ENCODE peak calls at places on chromosomes 13 and 19, in six cellular contexts. One of them, this sample, is unnamed.

GRCh38 chr13:30743319-30744055 is 8.1 kb downstream of the ALOX5AP start:
- DNase-seq in hepatocyte: peak
- DNase-seq in K562: no peak
- DNase-seq in fibroblast of lung: peak
- DNase-seq in aorta: peak
- DNase-seq in cardiac muscle cell: peak
- DNase-seq in this sample: no peak

GRCh38 chr19:28608292-28608691 is 604.7 kb downstream of the UQCRFS1 start:
- DNase-seq in hepatocyte: no peak
- DNase-seq in K562: no peak
- DNase-seq in fibroblast of lung: no peak
- DNase-seq in aorta: no peak
- DNase-seq in cardiac muscle cell: no peak
- DNase-seq in this sample: no peak

GRCh38 chr19:39428309-39429112 is 7.2 kb downstream of the RPS16 start:
- DNase-seq in hepatocyte: peak
- DNase-seq in K562: no peak
- DNase-seq in fibroblast of lung: peak
- DNase-seq in aorta: peak
- DNase-seq in cardiac muscle cell: peak
- DNase-seq in this sample: no peak

GRCh38 chr19:6494438-6495036 is 7.6 kb downstream of the TUBB4A start:
- DNase-seq in hepatocyte: no peak
- DNase-seq in K562: no peak
- DNase-seq in fibroblast of lung: no peak
- DNase-seq in aorta: no peak
- DNase-seq in cardiac muscle cell: no peak
- DNase-seq in this sample: no peak

GRCh38 chr13:36752673-36753072 is 66.3 kb upstream of the RFXAP start:
- DNase-seq in hepatocyte: no peak
- DNase-seq in K562: no peak
- DNase-seq in fibroblast of lung: peak
- DNase-seq in aorta: no peak
- DNase-seq in cardiac muscle cell: peak
- DNase-seq in this sample: no peak

GRCh38 chr13:110266983-110267382 is 40.0 kb downstream of the COL4A1 start:
- DNase-seq in hepatocyte: no peak
- DNase-seq in K562: no peak
- DNase-seq in fibroblast of lung: no peak
- DNase-seq in aorta: no peak
- DNase-seq in cardiac muscle cell: peak
- DNase-seq in this sample: no peak

GRCh38 chr13:23868521-23868920 is 20.7 kb downstream of the MIPEP start:
- DNase-seq in hepatocyte: no peak
- DNase-seq in K562: no peak
- DNase-seq in fibroblast of lung: peak
- DNase-seq in aorta: no peak
- DNase-seq in cardiac muscle cell: peak
- DNase-seq in this sample: no peak

GRCh38 chr13:36076211-36076610 is 55.0 kb downstream of the DCLK1 start:
- DNase-seq in hepatocyte: no peak
- DNase-seq in K562: no peak
- DNase-seq in fibroblast of lung: no peak
- DNase-seq in aorta: no peak
- DNase-seq in cardiac muscle cell: no peak
- DNase-seq in this sample: no peak

GRCh38 chr13:49435992-49436391 is 7.9 kb downstream of the CAB39L start:
- DNase-seq in hepatocyte: no peak
- DNase-seq in K562: no peak
- DNase-seq in fibroblast of lung: peak
- DNase-seq in aorta: no peak
- DNase-seq in cardiac muscle cell: peak
- DNase-seq in this sample: no peak

GRCh38 chr13:48294670-48295069 is 8.9 kb upstream of the RB1 start:
- DNase-seq in hepatocyte: no peak
- DNase-seq in K562: no peak
- DNase-seq in fibroblast of lung: no peak
- DNase-seq in aorta: no peak
- DNase-seq in cardiac muscle cell: no peak
- DNase-seq in this sample: no peak

GRCh38 chr19:47421844-47422395 is 2.6 kb upstream of the MEIS3 start:
- DNase-seq in hepatocyte: peak
- DNase-seq in K562: peak
- DNase-seq in fibroblast of lung: no peak
- DNase-seq in aorta: no peak
- DNase-seq in cardiac muscle cell: no peak
- DNase-seq in this sample: peak

GRCh38 chr13:28568286-28568685 is 73.4 kb upstream of the FLT1 start:
- DNase-seq in hepatocyte: peak
- DNase-seq in K562: peak
- DNase-seq in fibroblast of lung: peak
- DNase-seq in aorta: no peak
- DNase-seq in cardiac muscle cell: peak
- DNase-seq in this sample: peak

GRCh38 chr19:44050740-44051653 is 839 bp upstream of the ZNF223 start:
- DNase-seq in hepatocyte: no peak
- DNase-seq in K562: no peak
- DNase-seq in fibroblast of lung: no peak
- DNase-seq in aorta: no peak
- DNase-seq in cardiac muscle cell: peak
- DNase-seq in this sample: no peak

GRCh38 chr13:33490461-33491327 is 205.1 kb upstream of the STARD13 start:
- DNase-seq in hepatocyte: no peak
- DNase-seq in K562: peak
- DNase-seq in fibroblast of lung: no peak
- DNase-seq in aorta: peak
- DNase-seq in cardiac muscle cell: peak
- DNase-seq in this sample: no peak

GRCh38 chr19:40279761-40280607 is 5.2 kb downstream of the AKT2 start:
- DNase-seq in hepatocyte: peak
- DNase-seq in K562: no peak
- DNase-seq in fibroblast of lung: no peak
- DNase-seq in aorta: peak
- DNase-seq in cardiac muscle cell: no peak
- DNase-seq in this sample: no peak

GRCh38 chr13:36420437-36420891 is 11.8 kb upstream of the CCNA1 start:
- DNase-seq in hepatocyte: peak
- DNase-seq in K562: peak
- DNase-seq in fibroblast of lung: peak
- DNase-seq in aorta: peak
- DNase-seq in cardiac muscle cell: peak
- DNase-seq in this sample: peak

GRCh38 chr19:8423821-8424223 is 10.7 kb downstream of the MARCHF2 start:
- DNase-seq in hepatocyte: peak
- DNase-seq in K562: peak
- DNase-seq in fibroblast of lung: peak
- DNase-seq in aorta: peak
- DNase-seq in cardiac muscle cell: peak
- DNase-seq in this sample: peak

GRCh38 chr13:21013682-21014038 is 47.7 kb downstream of the LATS2 start:
- DNase-seq in hepatocyte: no peak
- DNase-seq in K562: no peak
- DNase-seq in fibroblast of lung: no peak
- DNase-seq in aorta: no peak
- DNase-seq in cardiac muscle cell: no peak
- DNase-seq in this sample: no peak

GRCh38 chr13:97225533-97225932 is 3.4 kb downstream of the MBNL2 start:
- DNase-seq in hepatocyte: no peak
- DNase-seq in K562: no peak
- DNase-seq in fibroblast of lung: no peak
- DNase-seq in aorta: no peak
- DNase-seq in cardiac muscle cell: no peak
- DNase-seq in this sample: no peak
- H3K4me3 ChIP-seq in hepatocyte: peak
- H3K4me3 ChIP-seq in K562: peak
- H3K4me3 ChIP-seq in fibroblast of lung: peak
- H3K4me3 ChIP-seq in aorta: peak
- H3K4me3 ChIP-seq in cardiac muscle cell: no peak
- H3K4me3 ChIP-seq in this sample: peak

GRCh38 chr13:94058821-94059360 is 420.6 kb downstream of the DCT start:
- DNase-seq in hepatocyte: no peak
- DNase-seq in K562: no peak
- DNase-seq in fibroblast of lung: peak
- DNase-seq in aorta: no peak
- DNase-seq in cardiac muscle cell: no peak
- DNase-seq in this sample: no peak

GRCh38 chr13:94061316-94061715 is 418.2 kb downstream of the DCT start:
- DNase-seq in hepatocyte: peak
- DNase-seq in K562: no peak
- DNase-seq in fibroblast of lung: peak
- DNase-seq in aorta: no peak
- DNase-seq in cardiac muscle cell: no peak
- DNase-seq in this sample: peak

GRCh38 chr13:94054159-94054558 is 425.3 kb downstream of the DCT start:
- DNase-seq in hepatocyte: no peak
- DNase-seq in K562: no peak
- DNase-seq in fibroblast of lung: no peak
- DNase-seq in aorta: peak
- DNase-seq in cardiac muscle cell: no peak
- DNase-seq in this sample: peak

GRCh38 chr13:94057618-94058017 is 421.9 kb downstream of the DCT start:
- DNase-seq in hepatocyte: no peak
- DNase-seq in K562: no peak
- DNase-seq in fibroblast of lung: no peak
- DNase-seq in aorta: no peak
- DNase-seq in cardiac muscle cell: peak
- DNase-seq in this sample: no peak

DNA sequence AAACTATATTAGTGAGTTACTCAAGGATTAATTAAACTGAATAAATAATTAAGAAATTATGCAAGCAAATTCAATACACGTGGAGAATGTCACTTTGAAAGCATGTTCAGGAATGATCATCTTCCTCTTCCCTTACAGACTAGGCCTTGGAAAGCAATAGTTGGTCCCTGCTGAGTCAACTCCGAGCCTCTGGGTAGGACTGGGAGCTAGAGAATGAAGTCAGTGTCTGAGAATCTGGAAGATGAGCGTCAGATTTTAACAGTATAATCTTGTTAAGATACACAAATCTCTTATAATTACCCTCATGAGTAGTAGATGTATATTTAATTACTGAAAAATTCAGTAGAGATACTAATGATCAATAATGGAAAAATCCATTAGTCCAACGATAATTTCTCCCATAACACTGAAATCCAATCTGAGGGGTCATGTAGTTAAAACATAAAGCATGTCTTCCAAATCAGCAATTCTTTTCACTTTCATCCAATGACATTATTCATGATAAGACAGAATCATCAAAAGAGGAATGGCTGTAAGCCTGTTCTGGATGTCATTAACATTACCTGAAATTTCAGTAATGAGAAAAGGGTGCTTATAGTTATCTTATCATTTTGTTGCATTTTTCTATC is 423.0 kb downstream of the DCT start:
- DNase-seq in hepatocyte: no peak
- DNase-seq in K562: no peak
- DNase-seq in fibroblast of lung: no peak
- DNase-seq in aorta: no peak
- DNase-seq in cardiac muscle cell: no peak
- DNase-seq in this sample: peak
- H3K4me3 ChIP-seq in hepatocyte: no peak
- H3K4me3 ChIP-seq in K562: no peak
- H3K4me3 ChIP-seq in fibroblast of lung: no peak
- H3K4me3 ChIP-seq in aorta: no peak
- H3K4me3 ChIP-seq in cardiac muscle cell: no peak
- H3K4me3 ChIP-seq in this sample: no peak

GRCh38 chr13:44434441-44435141 is 61.0 kb downstream of the SERP2 start:
- DNase-seq in hepatocyte: no peak
- DNase-seq in K562: no peak
- DNase-seq in fibroblast of lung: no peak
- DNase-seq in aorta: no peak
- DNase-seq in cardiac muscle cell: no peak
- DNase-seq in this sample: no peak

GRCh38 chr13:44435142-44435982 is 61.7 kb downstream of the SERP2 start:
- DNase-seq in hepatocyte: peak
- DNase-seq in K562: peak
- DNase-seq in fibroblast of lung: peak
- DNase-seq in aorta: peak
- DNase-seq in cardiac muscle cell: peak
- DNase-seq in this sample: peak

GRCh38 chr13:44431150-44431549 is 57.5 kb downstream of the SERP2 start:
- DNase-seq in hepatocyte: peak
- DNase-seq in K562: no peak
- DNase-seq in fibroblast of lung: no peak
- DNase-seq in aorta: peak
- DNase-seq in cardiac muscle cell: no peak
- DNase-seq in this sample: no peak

GRCh38 chr13:44432595-44432994 is 59.0 kb downstream of the SERP2 start:
- DNase-seq in hepatocyte: no peak
- DNase-seq in K562: no peak
- DNase-seq in fibroblast of lung: no peak
- DNase-seq in aorta: no peak
- DNase-seq in cardiac muscle cell: no peak
- DNase-seq in this sample: no peak

DNA sequence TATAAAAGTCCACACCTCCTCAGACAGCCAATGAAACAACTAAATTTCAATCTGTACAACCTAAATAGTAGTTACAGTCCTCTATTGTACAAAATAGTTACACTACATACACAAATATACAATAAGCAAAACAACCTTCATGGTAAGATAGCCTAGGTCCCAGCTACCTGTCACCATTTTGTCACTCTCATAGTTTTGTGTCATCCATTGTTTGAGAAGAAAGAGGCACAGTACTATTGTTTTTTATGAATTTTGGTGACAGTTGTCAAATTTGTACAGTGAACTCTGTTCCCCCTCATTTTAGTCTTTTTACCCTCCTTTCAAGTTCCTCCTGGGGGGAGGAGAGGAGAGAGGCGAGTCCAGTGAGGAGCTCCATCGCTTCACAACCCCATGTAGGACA is 60.2 kb downstream of the SERP2 start:
- DNase-seq in hepatocyte: no peak
- DNase-seq in K562: no peak
- DNase-seq in fibroblast of lung: no peak
- DNase-seq in aorta: no peak
- DNase-seq in cardiac muscle cell: no peak
- DNase-seq in this sample: no peak
- H3K4me3 ChIP-seq in hepatocyte: peak
- H3K4me3 ChIP-seq in K562: no peak
- H3K4me3 ChIP-seq in fibroblast of lung: peak
- H3K4me3 ChIP-seq in aorta: no peak
- H3K4me3 ChIP-seq in cardiac muscle cell: peak
- H3K4me3 ChIP-seq in this sample: no peak

DNA sequence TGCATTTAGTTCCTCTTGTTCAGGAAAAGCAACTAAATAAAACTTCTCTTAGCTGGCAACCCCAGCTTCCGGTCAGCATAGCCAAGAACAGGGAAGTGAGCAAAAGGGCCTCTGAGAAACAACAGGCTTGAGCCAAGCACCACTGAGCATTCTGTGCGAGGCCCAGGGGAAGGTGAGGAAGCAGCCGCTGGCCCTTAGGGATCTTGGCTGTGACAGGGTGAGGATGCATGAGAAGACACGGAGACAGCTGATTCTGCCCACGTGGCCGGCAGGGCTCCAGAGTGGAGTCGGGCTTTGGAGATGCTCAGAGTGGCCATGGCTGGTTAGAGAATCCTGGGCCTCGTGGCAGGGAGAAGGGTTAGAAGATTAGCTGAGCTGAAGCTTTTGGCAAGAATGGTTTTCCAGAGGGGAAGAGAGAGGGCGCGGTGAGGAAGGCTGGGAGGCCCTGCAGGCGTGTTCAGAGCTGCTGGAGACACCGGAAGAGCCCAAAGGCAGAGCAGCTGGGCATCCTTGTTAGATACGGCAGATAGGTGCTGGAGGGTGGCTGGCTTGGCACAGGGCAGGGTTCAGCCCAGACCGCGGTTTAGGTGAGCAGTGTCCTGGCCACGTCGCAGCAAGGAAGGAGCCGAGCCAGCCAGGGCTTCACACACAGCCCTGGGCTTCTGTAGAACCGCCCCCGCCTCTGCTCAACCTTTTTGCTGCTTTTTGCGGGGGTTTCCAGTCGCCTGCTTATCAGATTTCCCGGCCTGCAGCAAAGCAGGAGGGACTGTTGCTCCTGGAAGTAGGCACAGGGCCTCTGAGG is 17.3 kb downstream of the UPF1 start:
- DNase-seq in hepatocyte: no peak
- DNase-seq in K562: no peak
- DNase-seq in fibroblast of lung: peak
- DNase-seq in aorta: peak
- DNase-seq in cardiac muscle cell: peak
- DNase-seq in this sample: peak
- H3K4me3 ChIP-seq in hepatocyte: no peak
- H3K4me3 ChIP-seq in K562: no peak
- H3K4me3 ChIP-seq in fibroblast of lung: no peak
- H3K4me3 ChIP-seq in aorta: no peak
- H3K4me3 ChIP-seq in cardiac muscle cell: no peak
- H3K4me3 ChIP-seq in this sample: no peak

This sample was measured in BE2C.